ENCODE peak calls at places on chromosome 2, in eight cellular contexts. One of them, this sample, is unnamed.
A peak's percentile ranks its signal among the peaks of the same experiment; 100 is the strongest.

GRCh38 chr2:28209312-28209711 is 183.3 kb upstream of the FOSL2 start:
- DNase-seq in type B pancreatic cell: no peak
- DNase-seq in HEK293T: no peak
- DNase-seq in T-cell: no peak
- DNase-seq in NCI-H1694 treated with DMSO at 0.1 percent for 48 hours: no peak
- DNase-seq in kidney glomerular epithelial cell: no peak
- DNase-seq in AG04450: no peak
- DNase-seq in non-pigmented ciliary epithelial cell: no peak
- DNase-seq in this sample: peak; percentile 8

GRCh38 chr2:29618024-29618423 is 303.4 kb downstream of the ALK start:
- DNase-seq in type B pancreatic cell: no peak
- DNase-seq in HEK293T: no peak
- DNase-seq in T-cell: no peak
- DNase-seq in NCI-H1694 treated with DMSO at 0.1 percent for 48 hours: no peak
- DNase-seq in kidney glomerular epithelial cell: no peak
- DNase-seq in AG04450: no peak
- DNase-seq in non-pigmented ciliary epithelial cell: no peak
- DNase-seq in this sample: no peak

GRCh38 chr2:137987011-137987410 is 22.7 kb downstream of the HNMT start:
- DNase-seq in type B pancreatic cell: no peak
- DNase-seq in HEK293T: no peak
- DNase-seq in T-cell: no peak
- DNase-seq in NCI-H1694 treated with DMSO at 0.1 percent for 48 hours: no peak
- DNase-seq in kidney glomerular epithelial cell: no peak
- DNase-seq in AG04450: no peak
- DNase-seq in non-pigmented ciliary epithelial cell: no peak
- DNase-seq in this sample: no peak

GRCh38 chr2:126643972-126644371 is 12.0 kb upstream of the GYPC start:
- DNase-seq in type B pancreatic cell: no peak
- DNase-seq in HEK293T: no peak
- DNase-seq in T-cell: no peak
- DNase-seq in NCI-H1694 treated with DMSO at 0.1 percent for 48 hours: no peak
- DNase-seq in kidney glomerular epithelial cell: no peak
- DNase-seq in AG04450: no peak
- DNase-seq in non-pigmented ciliary epithelial cell: no peak
- DNase-seq in this sample: no peak

GRCh38 chr2:239375278-239376061 is 25.4 kb downstream of the HDAC4 start:
- DNase-seq in type B pancreatic cell: no peak
- DNase-seq in HEK293T: no peak
- DNase-seq in T-cell: no peak
- DNase-seq in NCI-H1694 treated with DMSO at 0.1 percent for 48 hours: no peak
- DNase-seq in kidney glomerular epithelial cell: no peak
- DNase-seq in AG04450: no peak
- DNase-seq in non-pigmented ciliary epithelial cell: no peak
- DNase-seq in this sample: no peak

GRCh38 chr2:105804266-105804665 is 59.6 kb downstream of the NCK2 start:
- DNase-seq in type B pancreatic cell: no peak
- DNase-seq in HEK293T: peak; percentile 20
- DNase-seq in T-cell: no peak
- DNase-seq in NCI-H1694 treated with DMSO at 0.1 percent for 48 hours: peak; percentile 93
- DNase-seq in kidney glomerular epithelial cell: no peak
- DNase-seq in AG04450: no peak
- DNase-seq in non-pigmented ciliary epithelial cell: no peak
- DNase-seq in this sample: no peak

GRCh38 chr2:38075436-38076249 is at the start of gene CYP1B1:
- DNase-seq in type B pancreatic cell: peak; percentile 72
- DNase-seq in HEK293T: no peak
- DNase-seq in T-cell: no peak
- DNase-seq in NCI-H1694 treated with DMSO at 0.1 percent for 48 hours: no peak
- DNase-seq in kidney glomerular epithelial cell: no peak
- DNase-seq in AG04450: no peak
- DNase-seq in non-pigmented ciliary epithelial cell: no peak
- DNase-seq in this sample: peak; percentile 44

GRCh38 chr2:75522543-75523312 is 38.0 kb downstream of the EVA1A start:
- DNase-seq in type B pancreatic cell: no peak
- DNase-seq in HEK293T: no peak
- DNase-seq in T-cell: no peak
- DNase-seq in NCI-H1694 treated with DMSO at 0.1 percent for 48 hours: no peak
- DNase-seq in kidney glomerular epithelial cell: no peak
- DNase-seq in AG04450: no peak
- DNase-seq in non-pigmented ciliary epithelial cell: no peak
- DNase-seq in this sample: peak; percentile 12

GRCh38 chr2:139165599-139165998 is 385.4 kb upstream of the NXPH2 start:
- DNase-seq in type B pancreatic cell: no peak
- DNase-seq in HEK293T: no peak
- DNase-seq in T-cell: no peak
- DNase-seq in NCI-H1694 treated with DMSO at 0.1 percent for 48 hours: peak; percentile 60
- DNase-seq in kidney glomerular epithelial cell: no peak
- DNase-seq in AG04450: no peak
- DNase-seq in non-pigmented ciliary epithelial cell: no peak
- DNase-seq in this sample: no peak